ENCODE peak calls at places on chromosomes 13 and 19, in four cellular contexts. F is K562, Y is GM12878, L is HepG2. W is an unnamed sample.

GRCh38 chr13:91667486-91667885 is 269.1 kb downstream of the GPC5 start:
- DNase-seq in F (no peak), Y (no peak), L (no peak), W (no peak)

GRCh38 chr13:93698016-93698613 is 471.5 kb downstream of the GPC6 start:
- DNase-seq in F (no peak), Y (no peak), L (no peak), W (no peak)

GRCh38 chr19:41551212-41551610 is 24.8 kb upstream of the CEACAM21 start:
- DNase-seq in F (no peak), Y (no peak), L (no peak), W (no peak)

GRCh38 chr13:95497307-95497943 is 55.1 kb upstream of the CLDN10 start:
- DNase-seq in F (no peak), Y (no peak), L (no peak), W (no peak)

GRCh38 chr13:75180805-75181455 is 301.0 kb downstream of the TBC1D4 start:
- DNase-seq in F (no peak), Y (no peak), L (no peak), W (no peak)

GRCh38 chr13:48009298-48009697 is 8.2 kb upstream of the SUCLA2 start:
- DNase-seq in F (no peak), Y (no peak), L (peak; percentile 44), W (no peak)

GRCh38 chr13:22325761-22326160 is 654.9 kb downstream of the FGF9 start:
- DNase-seq in F (no peak), Y (no peak), L (no peak), W (peak; percentile 48)

GRCh38 chr13:46983881-46984280 is 87.0 kb upstream of the HTR2A start:
- DNase-seq in F (no peak), Y (peak; percentile 82), L (peak; percentile 32), W (no peak)

GRCh38 chr13:37360556-37360955 is 238.0 kb downstream of the POSTN start:
- DNase-seq in F (no peak), Y (no peak), L (no peak), W (no peak)

GRCh38 chr13:23707674-23708073 is 137.5 kb downstream of the TNFRSF19 start:
- DNase-seq in F (no peak), Y (no peak), L (no peak), W (no peak)

GRCh38 chr19:42658148-42658547 is 63.4 kb upstream of the CEACAM8 start:
- DNase-seq in F (no peak), Y (no peak), L (no peak), W (no peak)

GRCh38 chr19:28319208-28319607 is 893.7 kb downstream of the UQCRFS1 start:
- DNase-seq in F (no peak), Y (no peak), L (no peak), W (no peak)

GRCh38 chr19:55675661-55676354 is 782 bp downstream of the EPN1 start:
- DNase-seq in F (no peak), Y (no peak), L (no peak), W (no peak)

GRCh38 chr13:114035583-114036501 is 62.0 kb upstream of the C13orf46 start:
- DNase-seq in F (no peak), Y (no peak), L (no peak), W (no peak)

GRCh38 chr19:919157-920050 is 2.3 kb downstream of the KISS1R start:
- DNase-seq in F (no peak), Y (no peak), L (no peak), W (peak; percentile 59)

GRCh38 chr13:62371737-62372136 is 956.1 kb upstream of the PCDH20 start:
- DNase-seq in F (no peak), Y (no peak), L (no peak), W (no peak)

GRCh38 chr13:43377955-43378354 is 354.6 kb downstream of the DNAJC15 start:
- DNase-seq in F (no peak), Y (no peak), L (no peak), W (no peak)

GRCh38 chr19:10882108-10882457 is 10.7 kb downstream of the CARM1 start:
- DNase-seq in F (no peak), Y (no peak), L (no peak), W (no peak)

GRCh38 chr13:92390217-92390616 is 836.4 kb upstream of the GPC6 start:
- DNase-seq in F (no peak), Y (no peak), L (no peak), W (no peak)

GRCh38 chr19:3682741-3683404 is 17.4 kb downstream of the PIP5K1C start:
- DNase-seq in F (peak; percentile 68), Y (no peak), L (no peak), W (no peak)

GRCh38 chr13:43473437-43473836 is 313.3 kb downstream of the ENOX1 start:
- DNase-seq in F (no peak), Y (no peak), L (no peak), W (no peak)

GRCh38 chr19:15265849-15266248 is 33.6 kb upstream of the EPHX3 start:
- DNase-seq in F (no peak), Y (no peak), L (no peak), W (no peak)

GRCh38 chr19:39544201-39544903 is 4.4 kb upstream of the EID2 start:
- DNase-seq in F (no peak), Y (no peak), L (no peak), W (no peak)

GRCh38 chr19:16637535-16637934 is 9.5 kb upstream of the MED26 start:
- DNase-seq in F (no peak), Y (no peak), L (no peak), W (no peak)

GRCh38 chr13:106384516-106384915 is 150.9 kb downstream of the EFNB2 start:
- DNase-seq in F (no peak), Y (no peak), L (no peak), W (no peak)

GRCh38 chr13:26406791-26407190 is 150.7 kb upstream of the WASF3 start:
- DNase-seq in F (no peak), Y (no peak), L (no peak), W (no peak)

GRCh38 chr13:44011036-44011435 is 131.3 kb downstream of the LACC1 start:
- DNase-seq in F (no peak), Y (no peak), L (no peak), W (no peak)

GRCh38 chr13:91270031-91270430 is 77.5 kb upstream of the MIR17HG start:
- DNase-seq in F (no peak), Y (no peak), L (no peak), W (no peak)

GRCh38 chr13:26600345-26600761 is 42.9 kb downstream of the WASF3 start:
- DNase-seq in F (no peak), Y (no peak), L (no peak), W (no peak)

GRCh38 chr19:48812094-48812929 is 1.5 kb upstream of the BCAT2 start:
- DNase-seq in F (peak; percentile 99), Y (no peak), L (peak; percentile 37), W (peak; percentile 92)

GRCh38 chr13:80084086-80084676 is 256.7 kb downstream of the SPRY2 start:
- DNase-seq in F (no peak), Y (no peak), L (no peak), W (no peak)

GRCh38 chr19:55258476-55258827 is 365 bp downstream of the PPP6R1 start:
- DNase-seq in F (peak; percentile 83), Y (no peak), L (no peak), W (no peak)

GRCh38 chr19:40759352-40759751 is 8.3 kb downstream of the SNRPA start:
- DNase-seq in F (no peak), Y (no peak), L (no peak), W (no peak)

GRCh38 chr19:35216833-35217707 is 11.5 kb downstream of the FAM187B start:
- DNase-seq in F (no peak), Y (no peak), L (no peak), W (peak; percentile 59)

GRCh38 chr13:73220966-73221720 is 162.3 kb downstream of the KLF5 start:
- DNase-seq in F (no peak), Y (no peak), L (no peak), W (peak; percentile 11)

GRCh38 chr19:46115396-46116109 is 8.9 kb downstream of the IGFL3 start:
- DNase-seq in F (no peak), Y (peak; percentile 31), L (no peak), W (no peak)

DNA sequence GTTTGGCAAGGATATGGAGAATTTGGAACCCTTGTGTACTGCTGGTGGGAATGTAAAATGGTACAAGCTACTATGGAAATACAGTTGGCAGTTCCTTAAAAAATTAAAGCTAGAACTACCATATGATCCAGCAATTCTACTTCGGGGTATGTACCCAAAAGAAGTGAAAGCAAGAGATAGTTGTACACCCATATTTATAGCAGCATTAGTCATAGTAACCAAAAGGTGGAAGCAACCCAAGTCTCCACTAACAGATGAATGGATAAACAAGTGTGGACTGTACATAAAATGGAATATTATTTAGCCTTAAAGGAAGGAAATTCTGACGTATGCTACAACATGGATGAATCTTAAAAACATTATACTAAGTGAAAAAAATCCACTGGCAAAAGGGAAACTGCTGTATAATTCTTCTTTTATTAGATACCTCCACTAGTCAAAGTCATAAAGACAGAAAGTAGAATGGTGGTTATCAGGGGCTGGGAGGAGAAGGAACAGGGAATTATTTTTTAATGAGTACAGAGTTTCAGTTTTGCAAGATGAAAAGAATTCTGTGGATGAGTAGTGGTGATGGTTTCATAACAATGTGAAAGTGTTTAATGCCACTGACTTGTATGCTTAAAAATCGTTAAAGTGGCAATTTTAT is 141.6 kb downstream of the RXFP2 start:
- DNase-seq in F (no peak), Y (no peak), L (no peak), W (no peak)
- TF ChIP-seq CREM in F (no peak), Y (no peak), L (no peak), W (no peak)

DNA sequence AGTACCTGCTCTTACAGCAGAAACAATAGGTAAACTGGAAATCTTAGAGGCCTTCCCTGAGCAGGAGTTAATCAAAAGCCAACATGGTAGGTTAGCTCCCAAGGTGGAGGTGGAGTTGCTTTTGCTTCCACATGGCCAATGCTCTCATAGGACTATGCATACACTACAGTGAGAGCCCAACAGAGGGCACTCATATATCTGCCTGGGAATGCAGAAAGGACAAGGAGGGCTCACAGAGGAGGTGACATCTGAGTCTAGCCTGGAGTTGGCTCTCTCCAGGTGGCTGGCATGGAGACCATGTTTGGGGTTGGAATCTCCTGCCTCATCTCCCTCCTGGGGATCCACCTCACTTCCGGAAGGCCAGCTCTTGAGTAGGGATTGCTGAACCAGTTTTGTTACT is 34.6 kb downstream of the ATP8A2 start:
- DNase-seq in F (peak; percentile 23), Y (no peak), L (peak; percentile 13), W (peak; percentile 13)
- TF ChIP-seq CREM in F (no peak), Y (no peak), L (no peak), W (no peak)

DNA sequence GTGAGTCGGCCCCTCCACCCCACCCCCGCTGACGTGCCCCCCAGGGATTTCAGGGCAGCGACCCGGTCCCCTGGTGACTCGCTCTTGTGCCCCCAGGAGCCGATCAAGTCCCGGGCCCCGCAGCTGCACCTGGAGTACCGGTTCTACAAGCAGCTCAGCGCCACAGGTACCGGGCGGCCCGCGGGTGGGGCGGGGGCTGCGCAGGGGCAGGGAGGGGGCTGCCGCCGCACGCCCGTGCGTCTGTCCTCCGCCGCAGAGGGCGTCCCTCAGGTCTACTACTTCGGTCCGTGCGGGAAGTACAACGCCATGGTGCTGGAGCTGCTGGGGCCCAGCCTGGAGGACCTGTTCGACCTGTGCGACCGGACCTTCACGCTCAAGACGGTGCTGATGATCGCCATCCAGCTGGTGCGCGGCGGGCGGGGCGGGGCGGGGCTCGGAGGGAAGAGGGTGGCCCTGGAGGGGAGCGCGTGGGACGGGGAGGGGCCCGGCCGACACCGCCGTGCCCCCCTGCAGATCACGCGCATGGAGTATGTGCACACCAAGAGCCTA is 37.1 kb downstream of the BTBD2 start:
- DNase-seq in F (no peak), Y (no peak), L (no peak), W (no peak)
- TF ChIP-seq CREM in F (no peak), Y (no peak), L (no peak), W (no peak)

DNA sequence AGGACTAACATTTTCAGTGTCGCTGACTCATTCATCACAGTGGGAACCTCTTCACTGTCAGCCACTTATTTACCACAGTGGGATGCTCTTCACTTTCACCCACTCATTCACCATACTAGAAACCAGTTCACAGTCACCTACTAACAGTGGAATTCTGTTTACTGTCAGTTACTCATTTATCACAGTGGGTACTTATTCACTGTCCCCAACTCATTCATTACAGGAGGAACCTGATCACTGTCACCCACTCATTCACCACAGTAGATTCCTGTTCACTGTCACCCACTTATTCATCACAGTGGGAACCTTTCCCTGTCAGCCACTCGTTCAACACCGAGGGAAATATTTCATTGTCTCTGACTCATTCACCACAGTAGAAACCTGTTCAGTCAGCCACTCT is 10.1 kb upstream of the ZNF85 start:
- DNase-seq in F (no peak), Y (no peak), L (no peak), W (no peak)
- TF ChIP-seq CREM in F (no peak), Y (no peak), L (no peak), W (no peak)

W was measured in WTC11.